ENCODE peak calls at places on chromosomes 6 and 20, in four cellular contexts. H, J, Q and B are unnamed samples.

GRCh38 chr6:5672581-5673011 is 334.1 kb downstream of the NRN1 start:
- DNase-seq in Q (peak), J (peak), H (no peak), B (no peak)

GRCh38 chr20:31542201-31542842 is 28.1 kb downstream of the HM13 start:
- DNase-seq in Q (no peak), J (no peak), H (no peak), B (no peak)

GRCh38 chr20:63206878-63207277 is 9.1 kb downstream of the YTHDF1 start:
- DNase-seq in H (peak), Q (no peak), J (no peak), B (no peak)

GRCh38 chr6:85684809-85685171 is 42.1 kb upstream of the SYNCRIP start:
- DNase-seq in H (no peak), J (no peak), Q (no peak), B (no peak)

GRCh38 chr6:159174263-159174974 is 5.2 kb downstream of the FNDC1 start:
- DNase-seq in H (peak), J (peak), Q (peak), B (peak)

GRCh38 chr6:31477521-31477920 is 20.4 kb upstream of the MICB start:
- DNase-seq in J (no peak), Q (no peak), H (no peak), B (no peak)

GRCh38 chr6:72260489-72260888 is 361.4 kb upstream of the KCNQ5 start:
- DNase-seq in J (no peak), Q (no peak), H (no peak), B (no peak)

GRCh38 chr6:31169123-31169857 is 1.2 kb downstream of the POU5F1 start:
- DNase-seq in J (no peak), H (no peak), Q (peak), B (no peak)

GRCh38 chr20:63087236-63087871 is 80.6 kb upstream of the BHLHE23 start:
- DNase-seq in H (no peak), J (no peak), Q (no peak), B (no peak)

GRCh38 chr6:101824551-101825345 is 431.2 kb downstream of the GRIK2 start:
- DNase-seq in H (no peak), J (peak), Q (no peak), B (no peak)

GRCh38 chr20:40506567-40506966 is 182.5 kb downstream of the MAFB start:
- DNase-seq in H (peak), Q (peak), J (peak), B (peak)

GRCh38 chr6:53585208-53585903 is 40.5 kb upstream of the GCLC start:
- DNase-seq in Q (no peak), J (no peak), H (no peak), B (no peak)

GRCh38 chr6:155125916-155126315 is 130.8 kb downstream of the TIAM2 start:
- DNase-seq in H (no peak), Q (no peak), J (no peak), B (no peak)

GRCh38 chr20:20520776-20521175 is 152.9 kb downstream of the INSM1 start:
- DNase-seq in Q (no peak), H (no peak), J (no peak), B (no peak)

GRCh38 chr20:46562373-46563169 is 12.1 kb upstream of the OCSTAMP start:
- DNase-seq in Q (peak), H (peak), J (peak), B (peak)

GRCh38 chr20:44609006-44609510 is 26.7 kb downstream of the PKIG start:
- DNase-seq in H (no peak), J (no peak), Q (peak), B (no peak)

GRCh38 chr20:23622839-23623343 is 14.9 kb downstream of the CST3 start:
- DNase-seq in J (peak), H (no peak), Q (peak), B (peak)

GRCh38 chr6:16205377-16206144 is 32.8 kb upstream of the GMPR start:
- DNase-seq in H (no peak), Q (no peak), J (peak), B (no peak)

GRCh38 chr6:115190534-115190933 is 847.7 kb upstream of the HS3ST5 start:
- DNase-seq in Q (no peak), J (no peak), H (no peak), B (no peak)

GRCh38 chr6:112618796-112619195 is 271.7 kb downstream of the RFPL4B start:
- DNase-seq in J (no peak), H (no peak), Q (peak), B (no peak)

GRCh38 chr6:25417206-25417605 is 138.0 kb downstream of the CARMIL1 start:
- DNase-seq in H (no peak), Q (peak), J (no peak), B (no peak)

GRCh38 chr20:4100679-4101078 is 85.3 kb upstream of the RNF24 start:
- DNase-seq in J (no peak), H (no peak), Q (no peak), B (no peak)

GRCh38 chr6:136031982-136032381 is 180.5 kb downstream of the PDE7B start:
- DNase-seq in H (no peak), J (peak), Q (no peak), B (no peak)